ENCODE peak calls at places on chromosomes 6 and 20, in nine cellular contexts. H is left ventricle myocardium superior; F is CD4-positive, CD25-positive, alpha-beta regulatory T cell; C is HEK293T; M is NAMALWA; Y is HFF-Myc; B is activated naive CD4-positive, alpha-beta T cell; P is ovary; X is effector memory CD4-positive, alpha-beta T cell. D is an unnamed sample.

GRCh38 chr6:72250664-72251063 is 364.3 kb downstream of the RIMS1 start:
- DNase-seq in H (no peak), F (no peak), C (no peak), M (no peak), Y (no peak), B (no peak), P (no peak), X (no peak), D (no peak)

GRCh38 chr20:7470912-7471311 is 469.3 kb downstream of the HAO1 start:
- DNase-seq in H (peak), F (no peak), C (no peak), M (peak), Y (no peak), B (no peak), P (no peak), X (no peak), D (no peak)

GRCh38 chr6:106084973-106085686 is 1.0 kb upstream of the PRDM1 start:
- DNase-seq in H (no peak), F (no peak), C (no peak), M (no peak), Y (peak), B (no peak), P (no peak), X (no peak), D (no peak)

GRCh38 chr6:158313989-158314388 is 1.7 kb downstream of the TULP4 start:
- DNase-seq in H (no peak), F (peak), C (no peak), M (no peak), Y (no peak), B (no peak), P (no peak), X (no peak), D (no peak)

GRCh38 chr6:7156666-7157278 is 49.0 kb downstream of the RREB1 start:
- DNase-seq in H (no peak), F (no peak), C (no peak), M (no peak), Y (peak), B (no peak), P (no peak), X (no peak), D (no peak)

GRCh38 chr6:50071921-50072320 is 22.2 kb upstream of the DEFB112 start:
- DNase-seq in H (no peak), F (no peak), C (no peak), M (no peak), Y (no peak), B (no peak), P (no peak), X (no peak), D (no peak)

GRCh38 chr20:38337561-38338140 is 8.6 kb upstream of the LBP start:
- DNase-seq in H (no peak), F (no peak), C (peak), M (peak), Y (no peak), B (no peak), P (no peak), X (no peak), D (no peak)

GRCh38 chr6:72216222-72217106 is 330.1 kb downstream of the RIMS1 start:
- DNase-seq in H (no peak), F (no peak), C (no peak), M (no peak), Y (no peak), B (no peak), P (no peak), X (no peak), D (no peak)

GRCh38 chr20:51420111-51420510 is 122.4 kb downstream of the NFATC2 start:
- DNase-seq in H (no peak), F (no peak), C (no peak), M (no peak), Y (no peak), B (no peak), P (no peak), X (no peak), D (no peak)

GRCh38 chr20:22796465-22797077 is 212.2 kb upstream of the FOXA2 start:
- DNase-seq in H (no peak), F (no peak), C (no peak), M (no peak), Y (no peak), B (no peak), P (no peak), X (no peak), D (no peak)

GRCh38 chr20:41783423-41784220 is 165.4 kb upstream of the CHD6 start:
- DNase-seq in H (no peak), F (no peak), C (no peak), M (no peak), Y (no peak), B (no peak), P (no peak), X (no peak), D (no peak)

GRCh38 chr6:161829186-161829794 is 555.4 kb upstream of the AGPAT4 start:
- DNase-seq in H (no peak), F (no peak), C (no peak), M (no peak), Y (no peak), B (no peak), P (no peak), X (no peak), D (no peak)

GRCh38 chr20:44430270-44431065 is 45.2 kb upstream of the TTPAL start:
- DNase-seq in H (no peak), F (no peak), C (no peak), M (no peak), Y (no peak), B (no peak), P (no peak), X (no peak), D (no peak)

GRCh38 chr20:51412991-51413471 is 129.5 kb downstream of the NFATC2 start:
- DNase-seq in H (peak), F (no peak), C (no peak), M (no peak), Y (no peak), B (no peak), P (no peak), X (no peak), D (no peak)

GRCh38 chr20:54118220-54119001 is 48.0 kb upstream of the BCAS1 start:
- DNase-seq in H (no peak), F (no peak), C (no peak), M (no peak), Y (no peak), B (no peak), P (no peak), X (no peak), D (no peak)

GRCh38 chr6:41370488-41371111 is 35.2 kb downstream of the NCR2 start:
- DNase-seq in H (no peak), F (no peak), C (no peak), M (peak), Y (no peak), B (no peak), P (no peak), X (no peak), D (no peak)

GRCh38 chr6:149306967-149307366 is 10.5 kb upstream of the TAB2 start:
- DNase-seq in H (no peak), F (no peak), C (no peak), M (no peak), Y (no peak), B (no peak), P (no peak), X (no peak), D (no peak)

GRCh38 chr20:59790388-59790787 is 143.0 kb downstream of the SYCP2 start:
- DNase-seq in H (no peak), F (no peak), C (no peak), M (no peak), Y (no peak), B (no peak), P (no peak), X (no peak), D (no peak)